ENCODE peak calls at places on chromosomes 13 and 19, in seven cellular contexts. T, R, Q, I, P, H and U are unnamed samples. For H3K27me3 and H3K4me1, the result is how much of the 10 kb centered on the place peaks cover.

GRCh38 chr13:112443191-112444000 is 67.2 kb downstream of the SPACA7 start:
- DNase-seq in T (no peak), R (no peak), Q (no peak), I (no peak), P (no peak), H (no peak), U (no peak)

GRCh38 chr13:37201081-37201480 is 95.6 kb upstream of the CSNK1A1L start:
- DNase-seq in T (no peak), R (no peak), Q (no peak), I (no peak), P (no peak), H (no peak), U (no peak)

GRCh38 chr19:8567522-8568172 is 9.6 kb downstream of the MYO1F start:
- DNase-seq in T (no peak), R (no peak), Q (no peak), I (no peak), P (no peak), H (no peak), U (no peak)

GRCh38 chr19:41706741-41707501 is 1.5 kb upstream of the CEACAM5 start:
- DNase-seq in T (peak), R (no peak), Q (peak), I (peak), P (peak), H (peak), U (peak)

GRCh38 chr13:26423634-26424033 is 133.8 kb upstream of the WASF3 start:
- DNase-seq in T (no peak), R (peak), Q (no peak), I (peak), P (no peak), H (no peak), U (no peak)

GRCh38 chr13:100944791-100945345 is 270.3 kb upstream of the TMTC4 start:
- DNase-seq in T (no peak), R (no peak), Q (no peak), I (no peak), P (no peak), H (no peak), U (no peak)

GRCh38 chr19:54630784-54631183 is 500 bp downstream of the LILRB1 start:
- DNase-seq in T (no peak), R (no peak), Q (no peak), I (no peak), P (no peak), H (no peak), U (no peak)

GRCh38 chr13:20721454-20722357 is 18.2 kb downstream of the IL17D start:
- DNase-seq in T (peak), R (peak), Q (peak), I (peak), P (peak), H (no peak), U (no peak)

GRCh38 chr19:12779162-12779993 is 4.0 kb upstream of the HOOK2 start:
- DNase-seq in T (no peak), R (peak), Q (peak), I (peak), P (peak), H (no peak), U (peak)

GRCh38 chr19:57813919-57814504 is 701 bp downstream of the ZNF552 start:
- DNase-seq in T (no peak), R (no peak), Q (peak), I (no peak), P (no peak), H (no peak), U (peak)

GRCh38 chr13:87736849-87737400 is 65.8 kb downstream of the SLITRK5 start:
- DNase-seq in T (no peak), R (no peak), Q (no peak), I (no peak), P (no peak), H (no peak), U (no peak)

GRCh38 chr13:106372199-106373160 is 163.0 kb downstream of the EFNB2 start:
- DNase-seq in T (no peak), R (peak), Q (no peak), I (no peak), P (no peak), H (peak), U (peak)

GRCh38 chr19:55352040-55352439 is 2.5 kb downstream of the COX6B2 start:
- DNase-seq in T (no peak), R (no peak), Q (peak), I (no peak), P (no peak), H (no peak), U (no peak)

GRCh38 chr19:7506385-7507328 is 9.2 kb upstream of the ZNF358 start:
- DNase-seq in T (no peak), R (peak), Q (peak), I (peak), P (peak), H (peak), U (peak)

GRCh38 chr13:32255744-32256120 is 59.4 kb downstream of the ZAR1L start:
- DNase-seq in T (no peak), R (no peak), Q (no peak), I (no peak), P (no peak), H (no peak), U (no peak)
- H3K4me3 ChIP-seq in T (no peak), R (no peak), Q (no peak), I (peak), P (no peak), H (no peak), U (no peak)

DNA sequence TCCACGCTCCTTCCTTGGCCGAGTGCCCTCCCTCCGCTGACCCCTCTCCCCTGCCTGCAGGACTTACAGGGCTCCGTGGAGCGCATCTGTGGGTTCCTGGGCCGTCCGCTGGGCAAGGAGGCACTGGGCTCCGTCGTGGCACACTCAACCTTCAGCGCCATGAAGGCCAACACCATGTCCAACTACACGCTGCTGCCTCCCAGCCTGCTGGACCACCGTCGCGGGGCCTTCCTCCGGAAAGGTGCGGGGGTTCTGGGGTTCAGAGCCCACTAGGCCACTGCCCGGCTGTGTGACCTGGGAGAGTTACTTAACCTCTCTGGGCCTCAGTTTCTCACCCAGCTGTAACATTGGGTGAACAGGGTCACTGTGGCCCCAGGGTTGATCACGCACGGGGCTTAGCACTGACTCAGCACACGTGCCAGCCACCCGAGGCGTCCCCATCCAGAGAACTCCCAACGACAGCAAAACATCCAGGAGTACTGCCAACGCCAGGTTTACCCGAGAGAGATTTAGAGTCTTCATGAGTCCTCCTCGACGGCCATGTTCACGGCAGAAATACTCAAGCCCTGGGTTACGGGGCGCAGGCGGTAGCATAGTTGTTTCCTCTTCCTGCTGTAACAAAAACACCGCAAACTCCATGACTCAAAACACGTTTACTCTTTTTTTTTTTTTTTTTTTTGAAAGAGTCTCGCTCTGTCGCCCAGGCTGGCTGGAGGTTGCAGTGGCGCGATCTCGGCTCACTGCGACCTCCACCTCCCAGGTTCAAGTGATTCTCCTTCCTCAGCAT is 9.7 kb upstream of the SPACA4 start:
- DNase-seq in T (peak), R (no peak), Q (no peak), I (no peak), P (no peak), H (peak), U (no peak)
- H3K27me3 ChIP-seq in T (under half), R (under half), Q (under half), I (under half), P (under half), H (under half), U (under half)

GRCh38 chr19:19382118-19382517 is 23.4 kb upstream of the GATAD2A start:
- DNase-seq in T (no peak), R (no peak), Q (no peak), I (no peak), P (no peak), H (no peak), U (no peak)

GRCh38 chr19:19385131-19385899 is 20.2 kb upstream of the GATAD2A start:
- DNase-seq in T (peak), R (peak), Q (peak), I (peak), P (peak), H (peak), U (peak)

GRCh38 chr19:19386373-19386869 is 19.1 kb upstream of the GATAD2A start:
- DNase-seq in T (no peak), R (no peak), Q (no peak), I (no peak), P (no peak), H (no peak), U (no peak)

GRCh38 chr19:19385900-19386339 is 19.6 kb upstream of the GATAD2A start:
- DNase-seq in T (no peak), R (peak), Q (no peak), I (no peak), P (no peak), H (peak), U (peak)

DNA sequence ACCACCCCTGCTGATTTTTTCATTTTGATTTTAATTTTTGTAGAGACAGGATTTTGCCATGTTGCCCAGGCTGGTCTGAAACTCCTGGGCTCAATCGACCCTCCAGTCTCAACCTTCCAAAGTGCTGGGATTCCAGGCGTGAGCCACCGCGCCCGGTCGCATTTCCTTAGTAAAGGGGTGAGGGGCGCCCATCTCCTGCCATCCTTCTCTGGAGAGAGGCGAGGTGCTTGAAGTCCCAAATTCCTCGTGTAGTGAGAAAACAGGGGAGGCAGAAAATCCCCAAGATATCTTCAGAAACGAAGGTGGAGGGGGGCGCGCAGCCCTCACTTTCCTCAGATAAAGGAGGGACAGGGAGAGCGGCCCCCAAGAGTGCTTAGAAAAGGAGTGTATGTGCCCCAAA is 21.0 kb upstream of the GATAD2A start:
- DNase-seq in T (no peak), R (no peak), Q (no peak), I (no peak), P (no peak), H (no peak), U (no peak)
- H3K4me1 ChIP-seq in T (under half), R (under half), Q (under half), I (under half), P (under half), H (under half), U (under half)

DNA sequence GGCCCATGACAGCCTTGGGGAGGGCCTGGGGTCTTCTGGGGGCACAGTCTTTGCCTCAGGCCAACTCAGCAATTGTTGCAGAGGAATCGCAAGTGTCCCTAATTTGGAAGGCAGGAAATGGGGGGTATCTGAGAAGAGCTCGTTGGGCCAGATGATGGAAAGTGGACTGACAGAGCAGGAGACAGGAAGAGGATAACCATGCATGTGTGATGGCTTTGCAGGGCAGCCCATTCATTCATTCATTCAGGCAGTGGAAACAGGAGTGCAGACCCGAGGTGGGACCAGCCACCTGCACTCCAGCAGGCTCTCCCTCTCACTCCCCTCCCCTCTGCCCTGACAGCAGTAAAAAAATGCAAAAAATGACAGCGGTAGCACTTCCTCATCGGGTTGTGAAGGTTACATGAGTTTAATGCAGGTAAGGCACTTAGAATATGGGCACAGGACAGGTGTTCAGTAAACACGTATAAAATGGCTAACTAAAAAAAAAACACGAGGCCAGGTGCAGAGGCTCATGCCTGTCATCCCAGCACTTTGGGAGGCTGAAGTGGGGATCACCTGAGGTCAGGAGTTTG is 5.0 kb upstream of the TMEM147 start:
- DNase-seq in T (no peak), R (no peak), Q (no peak), I (no peak), P (no peak), H (no peak), U (no peak)
- H3K4me3 ChIP-seq in T (no peak), R (no peak), Q (no peak), I (no peak), P (no peak), H (no peak), U (no peak)

DNA sequence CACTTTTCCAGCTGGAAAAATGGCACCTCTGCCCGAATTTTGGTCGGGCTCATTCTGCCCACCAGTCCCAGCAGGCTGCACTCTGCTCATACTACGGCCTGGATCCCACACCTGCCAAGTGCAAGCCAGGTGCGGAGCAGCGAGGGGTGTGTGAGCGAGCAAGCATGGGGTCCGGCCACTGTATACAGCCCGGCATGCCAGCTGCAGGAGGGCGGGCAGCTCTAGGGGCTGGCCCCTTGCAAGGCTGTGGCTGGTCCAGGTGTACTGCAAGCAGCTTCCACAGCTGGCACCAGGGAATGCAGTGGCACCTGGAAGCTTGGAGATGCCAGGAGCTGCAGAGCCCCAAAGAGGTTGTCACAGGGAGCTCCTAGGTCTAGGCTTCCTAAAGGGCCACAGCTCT is 2.7 kb upstream of the INTS6 start:
- DNase-seq in T (no peak), R (no peak), Q (no peak), I (no peak), P (peak), H (no peak), U (no peak)
- H3K27me3 ChIP-seq in T (under half), R (under half), Q (under half), I (under half), P (under half), H (under half), U (under half)

DNA sequence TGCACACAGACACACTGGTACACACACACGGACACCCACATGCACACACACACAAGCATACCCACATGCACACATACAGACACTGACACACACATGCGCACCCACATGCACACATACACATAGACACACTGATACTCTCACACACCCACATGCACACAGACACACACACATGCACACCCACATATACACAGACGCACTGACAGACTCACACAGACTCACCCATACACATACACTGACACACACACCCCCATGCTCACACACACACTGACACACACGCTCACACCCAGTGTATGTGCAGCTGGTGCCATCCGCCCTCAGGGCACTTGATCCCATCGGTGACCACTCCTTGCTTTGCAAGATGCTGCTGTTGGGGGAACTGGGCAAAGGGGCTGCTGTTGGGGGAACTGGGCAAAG is 9.7 kb upstream of the RASA3 start:
- DNase-seq in T (no peak), R (no peak), Q (no peak), I (no peak), P (no peak), H (no peak), U (no peak)
- H3K4me1 ChIP-seq in T (half or more), R (under half), Q (under half), I (under half), P (under half), H (half or more), U (under half)